ENCODE peak calls at places on chromosomes 1 and 21, in five cellular contexts. D is small intestine, M is uterus, H is GM23338, F is right lobe of liver. W is an unnamed sample. For H3K36me3, the result is how much of the 10 kb centered on the place peaks cover.

GRCh38 chr1:54409156-54410142 is 3.3 kb upstream of the SSBP3 start:
- DNase-seq in D (peak), M (no peak), H (no peak), F (no peak), W (no peak)

GRCh38 chr1:44237721-44238457 is 24.6 kb downstream of the DMAP1 start:
- DNase-seq in D (peak), M (peak), H (peak), F (no peak), W (no peak)

GRCh38 chr1:54486864-54487263 is 61.2 kb upstream of the ACOT11 start:
- DNase-seq in D (peak), M (peak), H (no peak), F (no peak), W (no peak)

GRCh38 chr21:33775100-33775828 is 133.0 kb downstream of the ITSN1 start:
- DNase-seq in D (peak), M (no peak), H (no peak), F (no peak), W (no peak)

GRCh38 chr1:174974711-174975111 is 25.0 kb upstream of the CACYBP start:
- DNase-seq in D (no peak), M (peak), H (no peak), F (no peak), W (no peak)

GRCh38 chr1:91199988-91200387 is 178.2 kb upstream of the ZNF644 start:
- DNase-seq in D (no peak), M (no peak), H (peak), F (no peak), W (no peak)

GRCh38 chr21:41564871-41565281 is 56.9 kb upstream of the TMPRSS2 start:
- DNase-seq in D (peak), M (no peak), H (no peak), F (no peak), W (peak)

GRCh38 chr1:244865028-244865371 is 657 bp upstream of the HNRNPU start:
- DNase-seq in D (no peak), M (peak), H (peak), F (peak), W (peak)

GRCh38 chr1:185398022-185398421 is 81.0 kb upstream of the IVNS1ABP start:
- DNase-seq in D (no peak), M (no peak), H (no peak), F (no peak), W (no peak)

DNA sequence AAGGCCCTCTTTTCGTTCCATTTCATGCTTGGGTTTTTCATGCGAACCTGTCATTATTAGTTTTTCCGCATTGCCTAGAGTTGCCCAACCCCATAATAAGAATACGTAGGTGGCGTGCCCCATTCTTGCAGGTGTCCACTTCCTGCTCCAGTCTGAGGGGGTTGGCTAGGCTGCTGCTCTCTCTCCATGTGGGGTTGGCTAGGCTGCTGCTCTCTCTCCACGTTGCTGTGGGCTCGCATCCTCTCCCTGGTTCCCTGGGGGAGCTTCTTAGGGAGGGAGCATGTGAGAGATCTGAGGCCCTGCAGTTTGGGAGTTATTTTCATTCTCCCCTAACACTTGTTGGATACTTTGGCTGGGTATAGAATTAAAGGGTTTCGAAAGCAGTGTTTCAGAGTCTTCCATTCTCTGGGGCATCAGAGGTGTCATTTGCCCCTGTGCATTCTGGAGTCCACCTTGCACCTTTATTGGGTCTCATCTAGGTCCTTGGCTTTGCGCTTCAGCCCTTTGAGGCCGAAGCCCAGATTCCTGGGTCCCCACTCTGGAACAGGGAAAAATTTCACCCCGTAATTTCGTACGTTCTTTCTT is 8.6 kb downstream of the C1orf35 start:
- DNase-seq in D (no peak), M (no peak), H (no peak), F (no peak), W (no peak)
- H3K36me3 ChIP-seq in D (under half), M (under half), H (under half), F (under half), W (under half)

GRCh38 chr1:226158457-226158856 is 28.1 kb downstream of the ACBD3 start:
- DNase-seq in D (no peak), M (no peak), H (no peak), F (no peak), W (no peak)

GRCh38 chr1:226166341-226166740 is 20.2 kb downstream of the ACBD3 start:
- DNase-seq in D (no peak), M (no peak), H (no peak), F (no peak), W (no peak)

GRCh38 chr1:226158983-226159382 is 27.6 kb downstream of the ACBD3 start:
- DNase-seq in D (no peak), M (no peak), H (no peak), F (no peak), W (no peak)

GRCh38 chr1:226164154-226164553 is 22.4 kb downstream of the ACBD3 start:
- DNase-seq in D (no peak), M (no peak), H (no peak), F (no peak), W (no peak)

GRCh38 chr1:226162898-226163297 is 23.6 kb downstream of the ACBD3 start:
- DNase-seq in D (no peak), M (no peak), H (no peak), F (no peak), W (no peak)
- H3K36me3 ChIP-seq in D (under half), M (under half), H (under half), F (half or more), W (under half)

DNA sequence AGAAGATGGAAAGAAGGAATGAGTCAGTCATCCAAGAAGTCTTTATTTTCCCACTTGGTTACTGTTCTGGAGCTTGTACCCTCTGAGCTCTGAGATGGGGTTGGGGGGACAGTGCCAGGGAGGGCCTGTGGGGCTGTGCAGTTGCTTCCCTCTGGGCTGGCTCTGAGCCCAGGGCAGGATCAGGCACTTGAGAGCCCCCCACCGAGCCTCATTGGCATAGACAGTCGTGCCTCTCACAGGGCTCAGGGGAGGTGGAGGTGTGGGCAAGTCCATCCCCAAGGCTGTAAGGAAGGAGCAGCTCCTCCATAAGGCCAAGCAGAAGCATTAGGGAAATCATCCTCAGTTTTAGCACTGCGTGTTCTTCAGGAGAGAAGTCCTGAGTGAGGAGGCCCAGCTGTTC is 2.5 kb upstream of the ARL8A start:
- DNase-seq in D (no peak), M (no peak), H (no peak), F (no peak), W (no peak)
- H3K36me3 ChIP-seq in D (under half), M (under half), H (under half), F (under half), W (under half)

GRCh38 chr1:179103999-179104398 is 22.1 kb downstream of the TOR3A start:
- DNase-seq in D (no peak), M (no peak), H (no peak), F (no peak), W (no peak)
- H3K36me3 ChIP-seq in D (under half), M (under half), H (under half), F (under half), W (under half)

GRCh38 chr1:178932552-178932906 is 61.7 kb upstream of the ANGPTL1 start:
- DNase-seq in D (no peak), M (no peak), H (no peak), F (no peak), W (no peak)

GRCh38 chr1:178933709-178934573 is 63.1 kb upstream of the ANGPTL1 start:
- DNase-seq in D (no peak), M (peak), H (no peak), F (no peak), W (no peak)

GRCh38 chr1:178931843-178932551 is 61.1 kb upstream of the ANGPTL1 start:
- DNase-seq in D (peak), M (peak), H (no peak), F (no peak), W (peak)

GRCh38 chr1:178934574-178934945 is 63.7 kb upstream of the ANGPTL1 start:
- DNase-seq in D (no peak), M (no peak), H (no peak), F (no peak), W (peak)

DNA sequence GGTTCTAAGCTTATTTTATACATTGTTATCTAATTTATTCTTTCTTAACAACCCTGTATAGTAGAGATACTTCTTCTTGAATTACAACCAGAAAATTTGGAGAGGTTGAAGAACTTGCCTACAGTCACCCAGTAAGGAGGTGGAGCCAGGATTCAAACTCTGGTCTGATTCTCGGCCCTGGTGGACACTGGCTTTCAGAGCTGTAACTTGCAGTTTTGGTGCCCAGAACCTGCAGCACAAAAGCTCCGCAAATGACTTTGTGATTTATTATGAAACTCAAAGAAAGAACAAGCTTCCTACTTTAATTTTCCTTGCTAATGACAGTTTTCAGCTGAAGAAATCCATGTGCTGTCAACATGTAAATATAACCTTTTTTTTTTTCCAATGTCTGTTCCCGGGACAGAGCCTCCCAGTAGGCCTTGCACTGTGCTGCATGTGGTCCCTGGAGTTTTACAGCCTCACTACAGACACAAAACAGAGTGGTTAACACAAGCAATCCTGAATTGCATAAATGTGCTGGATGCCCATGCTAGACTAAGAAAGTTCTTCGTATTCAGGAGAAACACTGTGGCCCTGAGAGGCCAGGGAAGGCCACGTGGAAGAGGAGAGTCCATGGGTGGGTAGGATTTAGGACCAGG is 62.2 kb upstream of the ANGPTL1 start:
- DNase-seq in D (no peak), M (peak), H (no peak), F (no peak), W (no peak)
- H3K36me3 ChIP-seq in D (under half), M (under half), H (under half), F (under half), W (under half)